ENCODE peak calls at places on chromosomes 3 and 15, in five cellular contexts. B, Z, D, K and M are unnamed samples.
A peak's percentile ranks its signal among the peaks of the same experiment; 100 is the strongest.

GRCh38 chr3:156764761-156765160 is 61.4 kb upstream of the LEKR1 start:
- DNase-seq in D (no peak), B (no peak), Z (peak; percentile 30), K (no peak), M (no peak)

GRCh38 chr3:25433868-25434267 is 5.8 kb downstream of the RARB start:
- DNase-seq in D (no peak), Z (peak; percentile 33), B (no peak), K (no peak), M (peak; percentile 88)

GRCh38 chr3:27533718-27534578 is 49.8 kb upstream of the SLC4A7 start:
- DNase-seq in B (peak; percentile 77), K (no peak), D (no peak), Z (peak; percentile 99), M (peak; percentile 98)

GRCh38 chr3:150132101-150132749 is 161.5 kb upstream of the PFN2 start:
- DNase-seq in D (no peak), Z (no peak), K (no peak), B (no peak), M (no peak)

GRCh38 chr3:127691494-127691893 is 18.7 kb downstream of the ABTB1 start:
- DNase-seq in K (no peak), B (no peak), Z (no peak), D (no peak), M (no peak)

GRCh38 chr3:85560088-85560790 is 601.5 kb downstream of the CADM2 start:
- DNase-seq in D (no peak), K (no peak), B (no peak), Z (no peak), M (no peak)

GRCh38 chr3:184129012-184129411 is 6.1 kb upstream of the EIF2B5 start:
- DNase-seq in K (peak; percentile 27), B (peak; percentile 46), Z (no peak), D (no peak), M (no peak)

GRCh38 chr3:196184881-196185280 is 26.3 kb downstream of the ZDHHC19 start:
- DNase-seq in K (no peak), B (no peak), D (no peak), Z (no peak), M (no peak)

GRCh38 chr15:97998307-97999071 is 38.0 kb downstream of the ARRDC4 start:
- DNase-seq in D (no peak), B (no peak), Z (peak; percentile 8), K (no peak), M (no peak)

GRCh38 chr3:73461582-73461981 is 163.2 kb downstream of the PDZRN3 start:
- DNase-seq in Z (no peak), B (no peak), K (no peak), D (no peak), M (no peak)

GRCh38 chr3:38297947-38298711 is 16.0 kb downstream of the SLC22A14 start:
- DNase-seq in Z (no peak), K (no peak), D (no peak), B (peak; percentile 7), M (peak; percentile 3)

GRCh38 chr3:48820626-48821324 is 26.9 kb downstream of the PRKAR2A start:
- DNase-seq in K (no peak), D (no peak), B (no peak), Z (peak; percentile 28), M (peak; percentile 36)